ENCODE peak calls at places on chromosome 2, in eight cellular contexts. A is astrocyte; H is heart left ventricle; O is uterus; F is GM23248; V is fibroblast of lung; Z is adrenal gland; R is CD8-positive, alpha-beta memory T cell. L is an unnamed sample.

GRCh38 chr2:4420032-4420431 is 716.7 kb downstream of the DCDC2C start:
- DNase-seq in A (no peak), H (no peak), O (no peak), F (no peak), V (no peak), Z (no peak), R (no peak), L (no peak)

GRCh38 chr2:177353084-177353483 is 39.5 kb upstream of the AGPS start:
- DNase-seq in A (peak), H (peak), O (no peak), F (peak), V (peak), Z (no peak), R (no peak), L (no peak)

GRCh38 chr2:187424156-187424555 is 23.9 kb downstream of the CALCRL start:
- DNase-seq in A (no peak), H (no peak), O (no peak), F (peak), V (peak), Z (no peak), R (no peak), L (no peak)

GRCh38 chr2:79717364-79718007 is 204.6 kb downstream of the CTNNA2 start:
- DNase-seq in A (peak), H (no peak), O (no peak), F (peak), V (peak), Z (no peak), R (no peak), L (no peak)

GRCh38 chr2:30511122-30512083 is 64.4 kb downstream of the LCLAT1 start:
- DNase-seq in A (peak), H (peak), O (peak), F (peak), V (peak), Z (peak), R (no peak), L (peak)

GRCh38 chr2:179106342-179107178 is 56.6 kb upstream of the CCDC141 start:
- DNase-seq in A (peak), H (peak), O (peak), F (peak), V (peak), Z (peak), R (no peak), L (no peak)

GRCh38 chr2:233443511-233444183 is 89.4 kb downstream of the DGKD start:
- DNase-seq in A (peak), H (peak), O (peak), F (peak), V (peak), Z (peak), R (peak), L (peak)

GRCh38 chr2:158477202-158477601 is 20.4 kb downstream of the PKP4 start:
- DNase-seq in A (no peak), H (no peak), O (no peak), F (no peak), V (no peak), Z (no peak), R (no peak), L (no peak)

GRCh38 chr2:197145471-197146056 is 165.0 kb downstream of the ANKRD44 start:
- DNase-seq in A (no peak), H (no peak), O (no peak), F (no peak), V (no peak), Z (no peak), R (peak), L (peak)

GRCh38 chr2:54606393-54606973 is 117.0 kb upstream of the EML6 start:
- DNase-seq in A (no peak), H (peak), O (no peak), F (peak), V (no peak), Z (no peak), R (no peak), L (no peak)

GRCh38 chr2:46431481-46432235 is 47.7 kb upstream of the TMEM247 start:
- DNase-seq in A (peak), H (no peak), O (no peak), F (peak), V (peak), Z (no peak), R (no peak), L (no peak)

GRCh38 chr2:165275932-165276331 is 36.7 kb downstream of the SCN2A start:
- DNase-seq in A (no peak), H (no peak), O (no peak), F (no peak), V (no peak), Z (no peak), R (no peak), L (no peak)

GRCh38 chr2:208440716-208441115 is 34.1 kb downstream of the PTH2R start:
- DNase-seq in A (no peak), H (no peak), O (no peak), F (no peak), V (no peak), Z (no peak), R (no peak), L (no peak)

GRCh38 chr2:200308421-200309295 is 2.2 kb downstream of the SPATS2L start:
- DNase-seq in A (peak), H (no peak), O (no peak), F (peak), V (peak), Z (no peak), R (no peak), L (no peak)

GRCh38 chr2:226674123-226674522 is 125.5 kb downstream of the IRS1 start:
- DNase-seq in A (no peak), H (peak), O (no peak), F (peak), V (peak), Z (no peak), R (no peak), L (no peak)

GRCh38 chr2:200092235-200092634 is 136.9 kb downstream of the MAIP1 start:
- DNase-seq in A (no peak), H (no peak), O (no peak), F (no peak), V (no peak), Z (no peak), R (no peak), L (no peak)

GRCh38 chr2:110725370-110725769 is 7.0 kb upstream of the ACOXL start:
- DNase-seq in A (no peak), H (no peak), O (no peak), F (no peak), V (no peak), Z (no peak), R (no peak), L (no peak)

GRCh38 chr2:107091163-107091864 is 205.3 kb upstream of the ST6GAL2 start:
- DNase-seq in A (peak), H (no peak), O (no peak), F (no peak), V (peak), Z (no peak), R (no peak), L (no peak)

GRCh38 chr2:239089884-239090283 is 242.0 kb downstream of the TWIST2 start:
- DNase-seq in A (no peak), H (no peak), O (no peak), F (no peak), V (no peak), Z (no peak), R (no peak), L (no peak)

GRCh38 chr2:71930073-71930681 is 217.5 kb downstream of the CYP26B1 start:
- DNase-seq in A (no peak), H (peak), O (no peak), F (peak), V (no peak), Z (no peak), R (no peak), L (peak)

GRCh38 chr2:69149631-69150215 is 136.7 kb downstream of the ANTXR1 start:
- DNase-seq in A (peak), H (peak), O (peak), F (peak), V (peak), Z (peak), R (no peak), L (no peak)

GRCh38 chr2:69152847-69153246 is 139.9 kb downstream of the ANTXR1 start:
- DNase-seq in A (no peak), H (no peak), O (no peak), F (no peak), V (no peak), Z (no peak), R (no peak), L (no peak)

GRCh38 chr2:69147841-69148533 is 135.0 kb downstream of the ANTXR1 start:
- DNase-seq in A (no peak), H (no peak), O (no peak), F (no peak), V (no peak), Z (no peak), R (no peak), L (no peak)

GRCh38 chr2:69154031-69154430 is 141.1 kb downstream of the ANTXR1 start:
- DNase-seq in A (peak), H (no peak), O (no peak), F (peak), V (peak), Z (no peak), R (no peak), L (no peak)

GRCh38 chr2:69151974-69152373 is 139.0 kb downstream of the ANTXR1 start:
- DNase-seq in A (no peak), H (no peak), O (no peak), F (no peak), V (no peak), Z (no peak), R (no peak), L (no peak)
- H3K27ac ChIP-seq in A (no peak), H (peak), O (peak), F (no peak), V (no peak), Z (peak), R (no peak), L (no peak)

GRCh38 chr2:152106464-152106863 is 7.6 kb upstream of the CACNB4 start:
- DNase-seq in A (no peak), H (no peak), O (no peak), F (peak), V (no peak), Z (no peak), R (no peak), L (no peak)
- H3K4me3 ChIP-seq in A (no peak), H (no peak), O (no peak), F (no peak), V (no peak), Z (no peak), R (no peak), L (no peak)

DNA sequence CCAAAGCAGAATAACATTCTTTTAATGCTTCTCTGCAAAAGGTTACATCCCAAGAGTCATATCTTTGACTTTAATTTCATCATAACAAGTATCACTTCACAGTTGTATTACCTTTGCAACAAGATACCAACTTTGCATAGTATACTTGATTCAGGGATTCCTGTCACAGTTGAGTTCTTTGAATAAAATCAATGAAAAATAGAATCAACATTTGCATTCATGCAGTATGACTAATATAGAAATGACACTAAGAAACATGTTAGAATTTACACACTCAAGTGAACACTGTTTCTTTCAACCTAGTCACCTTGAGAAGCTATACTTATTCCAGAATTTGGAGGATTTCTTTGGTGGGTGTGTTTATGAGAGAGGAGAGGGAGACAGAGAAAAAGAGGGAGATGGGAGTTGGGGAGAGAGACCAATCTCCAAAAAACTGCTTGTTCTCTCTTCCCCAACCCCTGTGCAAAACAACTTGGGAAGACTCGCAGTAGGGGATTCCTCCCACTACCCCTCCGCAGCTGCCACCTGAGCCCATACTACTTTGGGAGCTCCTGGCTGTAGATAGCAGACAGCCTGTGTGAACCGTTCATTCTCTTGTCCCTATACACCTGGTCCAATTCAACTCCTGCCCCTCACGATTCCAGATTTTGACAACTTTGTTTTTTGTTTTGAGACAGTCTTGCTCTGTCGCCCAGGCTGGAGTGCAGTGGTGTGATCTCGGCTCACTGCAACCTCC is 57.7 kb downstream of the PELI1 start:
- DNase-seq in A (no peak), H (no peak), O (no peak), F (no peak), V (no peak), Z (no peak), R (no peak), L (no peak)
- H3K27ac ChIP-seq in A (no peak), H (no peak), O (no peak), F (no peak), V (no peak), Z (no peak), R (no peak), L (no peak)

GRCh38 chr2:172103471-172104292 is 982 bp upstream of the DLX2 start:
- DNase-seq in A (peak), H (peak), O (peak), F (peak), V (peak), Z (peak), R (peak), L (peak)
- H3K4me3 ChIP-seq in A (peak), H (peak), O (no peak), F (peak), V (peak), Z (no peak), R (peak), L (peak)

GRCh38 chr2:96321230-96322103 is 3.6 kb upstream of the ITPRIPL1 start:
- DNase-seq in A (no peak), H (peak), O (no peak), F (peak), V (peak), Z (peak), R (peak), L (peak)

GRCh38 chr2:96319396-96319795 is 5.7 kb upstream of the ITPRIPL1 start:
- DNase-seq in A (no peak), H (no peak), O (no peak), F (no peak), V (no peak), Z (no peak), R (no peak), L (no peak)

GRCh38 chr2:96317584-96317997 is 7.5 kb upstream of the ITPRIPL1 start:
- DNase-seq in A (no peak), H (no peak), O (no peak), F (no peak), V (no peak), Z (no peak), R (no peak), L (no peak)

GRCh38 chr2:96318723-96319122 is 6.4 kb upstream of the ITPRIPL1 start:
- DNase-seq in A (no peak), H (no peak), O (no peak), F (no peak), V (no peak), Z (no peak), R (no peak), L (no peak)

GRCh38 chr2:96320326-96321229 is 4.5 kb upstream of the ITPRIPL1 start:
- DNase-seq in A (no peak), H (no peak), O (no peak), F (no peak), V (no peak), Z (no peak), R (no peak), L (no peak)
- H3K27ac ChIP-seq in A (no peak), H (peak), O (peak), F (no peak), V (no peak), Z (no peak), R (peak), L (peak)

GRCh38 chr2:146444085-146444484 is 1400.7 kb upstream of the ACVR2A start:
- DNase-seq in A (no peak), H (no peak), O (no peak), F (no peak), V (no peak), Z (no peak), R (no peak), L (no peak)
- H3K4me3 ChIP-seq in A (no peak), H (no peak), O (no peak), F (no peak), V (no peak), Z (no peak), R (no peak), L (no peak)

GRCh38 chr2:119760237-119760807 is 600 bp downstream of the PTPN4 start:
- DNase-seq in A (no peak), H (no peak), O (peak), F (no peak), V (no peak), Z (peak), R (no peak), L (peak)

GRCh38 chr2:119759451-119760236 is at the start of gene PTPN4:
- DNase-seq in A (peak), H (peak), O (peak), F (peak), V (peak), Z (peak), R (peak), L (peak)

GRCh38 chr2:119756837-119757236 is 2.9 kb upstream of the PTPN4 start:
- DNase-seq in A (peak), H (peak), O (peak), F (peak), V (peak), Z (peak), R (no peak), L (no peak)

GRCh38 chr2:119760876-119761275 is 1.2 kb downstream of the PTPN4 start:
- DNase-seq in A (no peak), H (no peak), O (no peak), F (peak), V (peak), Z (no peak), R (no peak), L (no peak)

DNA sequence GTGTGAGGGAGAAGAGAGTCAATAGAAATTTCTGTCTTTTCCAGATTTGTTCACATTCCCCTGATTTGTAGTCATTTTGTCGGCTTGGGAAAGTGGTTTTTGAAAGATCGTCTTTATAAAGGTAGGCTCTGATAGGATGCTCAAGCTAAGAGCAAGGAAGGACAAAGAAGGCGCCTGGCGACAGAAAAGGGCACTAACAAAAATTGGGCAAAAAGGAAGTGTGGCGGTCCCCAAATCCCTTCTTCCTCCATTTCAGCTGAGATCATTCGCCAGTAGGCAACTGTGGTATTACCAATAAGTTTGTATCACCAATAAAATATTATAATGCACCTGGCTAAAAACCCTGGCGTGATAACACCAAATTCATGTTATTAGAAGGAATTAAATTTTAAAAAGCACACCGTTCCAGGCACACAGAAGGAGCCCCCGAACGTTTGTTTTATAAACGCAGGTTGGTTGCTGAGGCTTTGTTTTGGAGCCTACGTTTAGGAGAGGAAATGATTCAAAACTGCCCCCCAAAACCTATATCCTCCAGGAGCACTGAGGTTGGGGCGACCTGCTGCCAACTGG is 756 bp upstream of the PTPN4 start:
- DNase-seq in A (no peak), H (no peak), O (no peak), F (no peak), V (no peak), Z (no peak), R (no peak), L (no peak)
- H3K27ac ChIP-seq in A (peak), H (peak), O (peak), F (peak), V (no peak), Z (peak), R (peak), L (peak)

GRCh38 chr2:127535422-127535901 is at the start of gene MYO7B:
- DNase-seq in A (no peak), H (no peak), O (no peak), F (no peak), V (no peak), Z (no peak), R (no peak), L (peak)

GRCh38 chr2:127536707-127537106 is 1.2 kb downstream of the MYO7B start:
- DNase-seq in A (no peak), H (no peak), O (no peak), F (no peak), V (no peak), Z (no peak), R (no peak), L (no peak)

GRCh38 chr2:127537644-127538043 is 2.2 kb downstream of the MYO7B start:
- DNase-seq in A (no peak), H (no peak), O (no peak), F (no peak), V (no peak), Z (no peak), R (no peak), L (no peak)

GRCh38 chr2:127537142-127537541 is 1.7 kb downstream of the MYO7B start:
- DNase-seq in A (no peak), H (no peak), O (no peak), F (no peak), V (no peak), Z (no peak), R (no peak), L (no peak)

GRCh38 chr2:127535941-127536340 is 458 bp downstream of the MYO7B start:
- DNase-seq in A (no peak), H (no peak), O (no peak), F (no peak), V (no peak), Z (no peak), R (no peak), L (no peak)
- H3K4me3 ChIP-seq in A (no peak), H (no peak), O (no peak), F (no peak), V (no peak), Z (no peak), R (no peak), L (peak)

DNA sequence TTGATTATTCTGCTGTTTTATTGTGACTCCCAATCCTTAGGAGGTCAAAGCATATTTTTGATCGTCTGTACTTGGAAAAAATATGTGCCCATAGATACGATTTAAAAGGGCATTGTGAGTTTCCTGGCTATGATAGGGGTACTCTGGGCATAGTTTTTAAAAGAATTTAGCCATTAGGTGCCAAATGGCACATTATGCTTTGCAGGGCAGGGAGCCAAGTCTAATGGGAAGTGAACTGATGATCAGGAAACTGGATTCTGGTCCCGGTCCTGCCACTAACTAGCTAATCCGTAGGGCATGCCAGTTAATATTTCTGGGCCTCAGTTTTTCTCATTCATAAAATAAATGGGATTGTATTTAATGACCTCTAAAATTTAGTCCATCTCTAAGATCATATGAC is 189.3 kb downstream of the LTBP1 start:
- DNase-seq in A (no peak), H (peak), O (no peak), F (peak), V (no peak), Z (no peak), R (no peak), L (no peak)
- H3K27ac ChIP-seq in A (peak), H (peak), O (peak), F (peak), V (peak), Z (peak), R (no peak), L (no peak)

GRCh38 chr2:240436626-240437180 is 1.2 kb downstream of the GPC1 start:
- DNase-seq in A (peak), H (no peak), O (peak), F (peak), V (peak), Z (peak), R (no peak), L (peak)
- H3K4me3 ChIP-seq in A (peak), H (peak), O (peak), F (peak), V (peak), Z (no peak), R (no peak), L (peak)